ENCODE peak calls at places on chromosomes 3 and 15, in ten cellular contexts. One of them, this sample, is unnamed.

GRCh38 chr3:38454179-38454883 is 641 bp downstream of the ACVR2B start:
- DNase-seq in cardiac muscle cell: peak
- DNase-seq in CD4-positive, alpha-beta memory T cell: no peak
- DNase-seq in Right ventricle myocardium superior: peak
- DNase-seq in 8988T: peak
- DNase-seq in HS-5: no peak
- DNase-seq in T-cell: peak
- DNase-seq in Daoy: peak
- DNase-seq in EL: peak
- DNase-seq in HCT116: no peak
- DNase-seq in this sample: peak

GRCh38 chr3:79517766-79518413 is 249.9 kb downstream of the ROBO1 start:
- DNase-seq in cardiac muscle cell: peak
- DNase-seq in CD4-positive, alpha-beta memory T cell: no peak
- DNase-seq in Right ventricle myocardium superior: no peak
- DNase-seq in 8988T: no peak
- DNase-seq in HS-5: no peak
- DNase-seq in T-cell: no peak
- DNase-seq in Daoy: peak
- DNase-seq in EL: peak
- DNase-seq in HCT116: no peak
- DNase-seq in this sample: peak

GRCh38 chr15:100204771-100205170 is 137.0 kb downstream of the ADAMTS17 start:
- DNase-seq in cardiac muscle cell: no peak
- DNase-seq in CD4-positive, alpha-beta memory T cell: no peak
- DNase-seq in Right ventricle myocardium superior: no peak
- DNase-seq in 8988T: no peak
- DNase-seq in HS-5: no peak
- DNase-seq in T-cell: no peak
- DNase-seq in Daoy: no peak
- DNase-seq in EL: no peak
- DNase-seq in HCT116: no peak
- DNase-seq in this sample: no peak

GRCh38 chr3:147934316-147935188 is 525.4 kb downstream of the ZIC1 start:
- DNase-seq in cardiac muscle cell: no peak
- DNase-seq in CD4-positive, alpha-beta memory T cell: no peak
- DNase-seq in Right ventricle myocardium superior: no peak
- DNase-seq in 8988T: no peak
- DNase-seq in HS-5: no peak
- DNase-seq in T-cell: no peak
- DNase-seq in Daoy: no peak
- DNase-seq in EL: no peak
- DNase-seq in HCT116: no peak
- DNase-seq in this sample: no peak

GRCh38 chr15:76460871-76461270 is 124.3 kb downstream of the ISL2 start:
- DNase-seq in cardiac muscle cell: no peak
- DNase-seq in CD4-positive, alpha-beta memory T cell: no peak
- DNase-seq in Right ventricle myocardium superior: no peak
- DNase-seq in 8988T: no peak
- DNase-seq in HS-5: no peak
- DNase-seq in T-cell: no peak
- DNase-seq in Daoy: no peak
- DNase-seq in EL: peak
- DNase-seq in HCT116: no peak
- DNase-seq in this sample: no peak

GRCh38 chr3:197003461-197004385 is 25.9 kb downstream of the MELTF start:
- DNase-seq in cardiac muscle cell: no peak
- DNase-seq in CD4-positive, alpha-beta memory T cell: no peak
- DNase-seq in Right ventricle myocardium superior: peak
- DNase-seq in 8988T: no peak
- DNase-seq in HS-5: no peak
- DNase-seq in T-cell: no peak
- DNase-seq in Daoy: peak
- DNase-seq in EL: peak
- DNase-seq in HCT116: no peak
- DNase-seq in this sample: no peak

GRCh38 chr3:45599984-45600650 is 5.6 kb downstream of the LIMD1 start:
- DNase-seq in cardiac muscle cell: no peak
- DNase-seq in CD4-positive, alpha-beta memory T cell: no peak
- DNase-seq in Right ventricle myocardium superior: no peak
- DNase-seq in 8988T: no peak
- DNase-seq in HS-5: no peak
- DNase-seq in T-cell: no peak
- DNase-seq in Daoy: no peak
- DNase-seq in EL: no peak
- DNase-seq in HCT116: no peak
- DNase-seq in this sample: no peak

GRCh38 chr3:187943677-187944390 is 198.6 kb upstream of the BCL6 start:
- DNase-seq in cardiac muscle cell: no peak
- DNase-seq in CD4-positive, alpha-beta memory T cell: no peak
- DNase-seq in Right ventricle myocardium superior: no peak
- DNase-seq in 8988T: no peak
- DNase-seq in HS-5: no peak
- DNase-seq in T-cell: no peak
- DNase-seq in Daoy: no peak
- DNase-seq in EL: no peak
- DNase-seq in HCT116: no peak
- DNase-seq in this sample: no peak

GRCh38 chr15:80832676-80833075 is 53.5 kb downstream of the CEMIP start:
- DNase-seq in cardiac muscle cell: no peak
- DNase-seq in CD4-positive, alpha-beta memory T cell: no peak
- DNase-seq in Right ventricle myocardium superior: no peak
- DNase-seq in 8988T: no peak
- DNase-seq in HS-5: no peak
- DNase-seq in T-cell: no peak
- DNase-seq in Daoy: no peak
- DNase-seq in EL: no peak
- DNase-seq in HCT116: no peak
- DNase-seq in this sample: no peak

GRCh38 chr3:18847583-18848197 is 300.6 kb upstream of the KCNH8 start:
- DNase-seq in cardiac muscle cell: no peak
- DNase-seq in CD4-positive, alpha-beta memory T cell: no peak
- DNase-seq in Right ventricle myocardium superior: no peak
- DNase-seq in 8988T: no peak
- DNase-seq in HS-5: no peak
- DNase-seq in T-cell: no peak
- DNase-seq in Daoy: no peak
- DNase-seq in EL: no peak
- DNase-seq in HCT116: peak
- DNase-seq in this sample: no peak

GRCh38 chr3:8567784-8568575 is 66.4 kb downstream of the LMCD1 start:
- DNase-seq in cardiac muscle cell: no peak
- DNase-seq in CD4-positive, alpha-beta memory T cell: no peak
- DNase-seq in Right ventricle myocardium superior: no peak
- DNase-seq in 8988T: no peak
- DNase-seq in HS-5: no peak
- DNase-seq in T-cell: no peak
- DNase-seq in Daoy: no peak
- DNase-seq in EL: no peak
- DNase-seq in HCT116: no peak
- DNase-seq in this sample: no peak

GRCh38 chr3:192408721-192409151 is 318.6 kb downstream of the FGF12 start:
- DNase-seq in cardiac muscle cell: peak
- DNase-seq in CD4-positive, alpha-beta memory T cell: no peak
- DNase-seq in Right ventricle myocardium superior: peak
- DNase-seq in 8988T: no peak
- DNase-seq in HS-5: no peak
- DNase-seq in T-cell: no peak
- DNase-seq in Daoy: peak
- DNase-seq in EL: no peak
- DNase-seq in HCT116: no peak
- DNase-seq in this sample: no peak

GRCh38 chr3:146308222-146308621 is 57.3 kb upstream of the PLSCR4 start:
- DNase-seq in cardiac muscle cell: no peak
- DNase-seq in CD4-positive, alpha-beta memory T cell: no peak
- DNase-seq in Right ventricle myocardium superior: no peak
- DNase-seq in 8988T: no peak
- DNase-seq in HS-5: no peak
- DNase-seq in T-cell: no peak
- DNase-seq in Daoy: peak
- DNase-seq in EL: peak
- DNase-seq in HCT116: no peak
- DNase-seq in this sample: no peak

GRCh38 chr15:93072011-93072410 is 17.0 kb downstream of the RGMA start:
- DNase-seq in cardiac muscle cell: no peak
- DNase-seq in CD4-positive, alpha-beta memory T cell: no peak
- DNase-seq in Right ventricle myocardium superior: no peak
- DNase-seq in 8988T: no peak
- DNase-seq in HS-5: no peak
- DNase-seq in T-cell: no peak
- DNase-seq in Daoy: no peak
- DNase-seq in EL: no peak
- DNase-seq in HCT116: no peak
- DNase-seq in this sample: peak

GRCh38 chr3:42501681-42502428 is 588 bp upstream of the VIPR1 start:
- DNase-seq in cardiac muscle cell: peak
- DNase-seq in CD4-positive, alpha-beta memory T cell: peak
- DNase-seq in Right ventricle myocardium superior: peak
- DNase-seq in 8988T: peak
- DNase-seq in HS-5: no peak
- DNase-seq in T-cell: peak
- DNase-seq in Daoy: peak
- DNase-seq in EL: peak
- DNase-seq in HCT116: no peak
- DNase-seq in this sample: peak

GRCh38 chr3:144552642-144553041 is 581.0 kb downstream of the DIPK2A start:
- DNase-seq in cardiac muscle cell: no peak
- DNase-seq in CD4-positive, alpha-beta memory T cell: no peak
- DNase-seq in Right ventricle myocardium superior: no peak
- DNase-seq in 8988T: no peak
- DNase-seq in HS-5: no peak
- DNase-seq in T-cell: no peak
- DNase-seq in Daoy: no peak
- DNase-seq in EL: no peak
- DNase-seq in HCT116: no peak
- DNase-seq in this sample: no peak

GRCh38 chr3:36193448-36193847 is 186.9 kb upstream of the STAC start:
- DNase-seq in cardiac muscle cell: no peak
- DNase-seq in CD4-positive, alpha-beta memory T cell: no peak
- DNase-seq in Right ventricle myocardium superior: no peak
- DNase-seq in 8988T: no peak
- DNase-seq in HS-5: no peak
- DNase-seq in T-cell: no peak
- DNase-seq in Daoy: no peak
- DNase-seq in EL: peak
- DNase-seq in HCT116: no peak
- DNase-seq in this sample: no peak